ENCODE peak calls at places on chromosomes 12 and 14, in eight cellular contexts. Q is left ventricle myocardium inferior; I is GM23248; P is AG09309; F is stimulated activated CD4-positive, alpha-beta T cell treated with anti-CD3 and anti-CD28 coated beads, TNF-alpha, amount 100 ng/mL, for 4 hours; L is ascending aorta; U is mucosa of descending colon; H is CD8-positive, alpha-beta T cell. V is an unnamed sample.

GRCh38 chr12:132600048-132601032 is 10.0 kb downstream of the LRCOL1 start:
- DNase-seq in Q (peak; percentile 73), I (peak; percentile 83), P (no peak), F (no peak), L (no peak), U (peak; percentile 75), H (peak; percentile 24), V (peak; percentile 57)

GRCh38 chr12:42299392-42300308 is 26.2 kb downstream of the ZCRB1 start:
- DNase-seq in Q (no peak), I (peak; percentile 57), P (no peak), F (peak; percentile 22), L (no peak), U (peak; percentile 17), H (peak; percentile 16), V (no peak)

GRCh38 chr14:36281309-36281708 is 39.1 kb downstream of the MBIP start:
- DNase-seq in Q (no peak), I (no peak), P (no peak), F (no peak), L (no peak), U (no peak), H (no peak), V (no peak)

GRCh38 chr12:55736780-55737580 is 5.9 kb upstream of the GDF11 start:
- DNase-seq in Q (peak; percentile 64), I (peak; percentile 84), P (no peak), F (no peak), L (no peak), U (peak; percentile 91), H (peak; percentile 63), V (no peak)

GRCh38 chr12:69789351-69789750 is 35.7 kb upstream of the MYRFL start:
- DNase-seq in Q (no peak), I (no peak), P (no peak), F (no peak), L (no peak), U (no peak), H (no peak), V (no peak)

GRCh38 chr12:63787306-63787705 is 7.6 kb downstream of the RXYLT1 start:
- DNase-seq in Q (no peak), I (peak; percentile 63), P (no peak), F (no peak), L (no peak), U (no peak), H (no peak), V (no peak)

GRCh38 chr14:90475298-90475697 is 78.5 kb downstream of the CALM1 start:
- DNase-seq in Q (no peak), I (no peak), P (no peak), F (no peak), L (no peak), U (no peak), H (no peak), V (no peak)

GRCh38 chr14:64762044-64763034 is 58.1 kb downstream of the PLEKHG3 start:
- DNase-seq in Q (peak; percentile 82), I (peak; percentile 86), P (peak; percentile 46), F (no peak), L (no peak), U (peak; percentile 86), H (peak; percentile 50), V (peak; percentile 91)

GRCh38 chr12:7079826-7080125 is 12.5 kb downstream of the C1R start:
- DNase-seq in Q (no peak), I (peak; percentile 84), P (no peak), F (no peak), L (no peak), U (no peak), H (no peak), V (no peak)

GRCh38 chr12:123120452-123121166 is 30.3 kb downstream of the PITPNM2 start:
- DNase-seq in Q (no peak), I (peak; percentile 36), P (no peak), F (no peak), L (no peak), U (no peak), H (peak; percentile 27), V (no peak)

GRCh38 chr12:63038361-63039100 is 103.6 kb upstream of the PPM1H start:
- DNase-seq in Q (no peak), I (no peak), P (no peak), F (no peak), L (no peak), U (no peak), H (no peak), V (no peak)

GRCh38 chr14:99605299-99605961 is 1.4 kb upstream of the CCDC85C start:
- DNase-seq in Q (peak; percentile 59), I (peak; percentile 82), P (no peak), F (peak; percentile 56), L (no peak), U (peak; percentile 77), H (peak; percentile 79), V (peak; percentile 67)

GRCh38 chr12:115998119-115998633 is 279.3 kb downstream of the MED13L start:
- DNase-seq in Q (no peak), I (peak; percentile 78), P (peak; percentile 46), F (no peak), L (no peak), U (peak; percentile 21), H (no peak), V (no peak)

GRCh38 chr12:77923882-77924281 is 93.2 kb downstream of the NAV3 start:
- DNase-seq in Q (no peak), I (peak; percentile 23), P (no peak), F (no peak), L (no peak), U (no peak), H (no peak), V (no peak)

GRCh38 chr12:127363392-127363791 is 903.6 kb upstream of the TMEM132C start:
- DNase-seq in Q (no peak), I (peak; percentile 41), P (no peak), F (no peak), L (no peak), U (no peak), H (no peak), V (no peak)

GRCh38 chr14:44803239-44803905 is 158.4 kb downstream of the KLHL28 start:
- DNase-seq in Q (no peak), I (peak; percentile 76), P (peak; percentile 23), F (no peak), L (no peak), U (no peak), H (no peak), V (no peak)

GRCh38 chr14:104086661-104087461 is 1.4 kb downstream of the ASPG start:
- DNase-seq in Q (peak; percentile 51), I (no peak), P (no peak), F (no peak), L (no peak), U (peak; percentile 41), H (no peak), V (no peak)

GRCh38 chr14:71566276-71566675 is 366.0 kb upstream of the RGS6 start:
- DNase-seq in Q (no peak), I (no peak), P (no peak), F (no peak), L (no peak), U (no peak), H (no peak), V (no peak)

GRCh38 chr14:54252072-54252730 is 144.6 kb upstream of the CDKN3 start:
- DNase-seq in Q (no peak), I (peak; percentile 76), P (peak; percentile 40), F (no peak), L (no peak), U (no peak), H (no peak), V (no peak)